ENCODE peak calls at places on chromosomes 13 and 19, in eight cellular contexts. C, H, V, I, Y, P, K and W are unnamed samples. For H3K36me3 and H3K9me3, the result is how much of the 10 kb centered on the place peaks cover.

GRCh38 chr13:30704596-30704995 is 30.7 kb upstream of the ALOX5AP start:
- DNase-seq in K (no peak), V (no peak), P (no peak), C (no peak), I (no peak), Y (no peak), H (no peak), W (no peak)

GRCh38 chr19:30897553-30897952 is 451.7 kb downstream of the TSHZ3 start:
- DNase-seq in C (no peak), Y (no peak), H (no peak), I (no peak), K (no peak), P (no peak), V (no peak), W (no peak)

GRCh38 chr13:26255717-26256277 is 1.9 kb downstream of the CDK8 start:
- DNase-seq in P (no peak), K (no peak), H (no peak), V (no peak), Y (peak), I (peak), C (peak), W (no peak)

GRCh38 chr13:23574421-23574820 is 4.2 kb downstream of the TNFRSF19 start:
- DNase-seq in C (no peak), I (no peak), H (no peak), Y (no peak), K (no peak), P (no peak), V (no peak), W (no peak)

GRCh38 chr19:6318772-6319171 is 14.6 kb downstream of the ACER1 start:
- DNase-seq in K (no peak), Y (no peak), H (no peak), V (no peak), P (no peak), C (peak), I (no peak), W (peak)

GRCh38 chr13:28459911-28460310 is 35.0 kb downstream of the FLT1 start:
- DNase-seq in P (no peak), C (no peak), V (no peak), I (no peak), Y (no peak), K (no peak), H (no peak), W (no peak)

GRCh38 chr13:59178344-59178743 is 985.4 kb downstream of the DIAPH3 start:
- DNase-seq in Y (no peak), V (no peak), H (no peak), C (peak), I (peak), K (no peak), P (no peak), W (no peak)

GRCh38 chr19:35462476-35462953 is 14.5 kb downstream of the FFAR2 start:
- DNase-seq in P (peak), K (peak), Y (peak), H (no peak), V (no peak), C (no peak), I (no peak), W (no peak)

GRCh38 chr19:18514800-18515682 is 6.8 kb downstream of the ELL start:
- DNase-seq in H (peak), Y (no peak), I (peak), P (peak), C (peak), K (no peak), V (no peak), W (no peak)

GRCh38 chr19:10546817-10547216 is 3.1 kb downstream of the ATG4D start:
- DNase-seq in H (no peak), V (no peak), K (no peak), P (no peak), Y (no peak), C (no peak), I (no peak), W (no peak)

GRCh38 chr13:21117104-21117809 is 55.9 kb upstream of the LATS2 start:
- DNase-seq in P (no peak), V (no peak), I (no peak), Y (no peak), C (no peak), K (no peak), H (no peak), W (no peak)

GRCh38 chr19:13149628-13150186 is 468 bp downstream of the STX10 start:
- DNase-seq in C (peak), K (peak), Y (peak), I (peak), P (no peak), H (peak), V (peak), W (peak)

GRCh38 chr19:16778796-16779411 is 50.3 kb upstream of the SIN3B start:
- DNase-seq in K (peak), V (peak), I (peak), C (peak), Y (peak), P (peak), H (peak), W (peak)

GRCh38 chr13:75803175-75803611 is 167.1 kb downstream of the LMO7 start:
- DNase-seq in V (no peak), K (peak), I (peak), H (no peak), P (peak), C (no peak), Y (peak), W (no peak)

GRCh38 chr13:20241593-20241992 is 9.5 kb upstream of the GJB6 start:
- DNase-seq in I (no peak), H (no peak), P (no peak), C (no peak), Y (no peak), V (no peak), K (no peak), W (no peak)

DNA sequence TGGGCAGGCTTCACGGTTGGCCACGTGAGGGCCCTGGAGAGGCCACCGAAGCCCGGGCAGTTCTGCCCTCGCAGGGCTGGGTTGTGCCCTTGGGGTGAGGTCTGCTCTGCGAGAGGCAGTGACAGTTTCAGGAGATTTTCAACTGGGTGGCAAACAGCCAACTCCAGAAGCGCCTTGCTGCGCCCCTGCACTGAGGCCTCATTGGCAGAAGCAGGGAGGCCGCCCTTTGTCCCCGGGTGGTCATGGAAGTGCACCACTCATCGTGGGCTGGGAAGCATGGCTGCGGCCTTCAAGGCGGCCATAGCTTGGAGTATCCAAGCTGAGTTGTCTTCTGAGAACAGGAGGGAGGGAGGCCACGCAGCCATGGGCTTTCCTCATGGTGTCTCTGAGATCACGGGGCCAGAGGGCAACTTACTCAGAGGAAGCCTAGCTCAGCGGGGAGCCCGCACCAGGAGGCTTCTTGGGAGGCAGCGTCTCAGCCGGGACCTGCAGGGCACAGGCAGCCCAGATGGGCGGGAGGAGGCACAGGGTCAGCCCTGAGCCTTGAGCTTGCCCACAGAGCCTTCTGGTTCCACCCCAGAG is 14.8 kb downstream of the PLEKHJ1 start:
- DNase-seq in P (no peak), I (no peak), K (no peak), C (no peak), Y (no peak), H (no peak), V (peak), W (no peak)
- H3K36me3 ChIP-seq in P (under half), I (under half), K (under half), C (under half), Y (half or more), H (half or more), V (under half), W (under half)

GRCh38 chr13:19159761-19160420 is 21.7 kb downstream of the TUBA3C start:
- DNase-seq in Y (no peak), C (no peak), H (peak), K (no peak), V (no peak), I (no peak), P (no peak), W (no peak)
- H3K9me3 ChIP-seq in Y (under half), C (under half), H (under half), K (under half), V (under half), I (under half), P (under half), W (under half)

DNA sequence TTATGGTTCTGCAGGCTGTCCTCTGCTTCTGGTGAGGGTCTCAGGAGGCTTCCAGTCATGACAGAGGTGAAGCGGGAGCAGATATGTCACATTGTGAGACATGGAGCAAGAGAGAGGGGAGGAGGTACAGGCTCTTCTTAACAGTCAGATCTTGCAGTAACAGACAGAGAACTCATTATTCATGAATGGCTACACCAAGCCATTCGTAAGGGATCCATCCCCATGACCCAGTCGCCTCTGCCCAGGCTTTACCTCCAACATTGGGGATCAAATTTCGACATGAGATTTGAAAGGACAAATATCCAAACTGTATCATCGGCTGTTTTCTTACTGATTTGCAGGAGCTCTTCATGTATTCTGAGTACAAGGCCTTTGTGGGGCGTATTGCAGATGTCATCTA is 21.7 kb downstream of the ZNF507 start:
- DNase-seq in P (no peak), Y (no peak), K (no peak), H (no peak), V (no peak), I (no peak), C (no peak), W (no peak)
- H3K36me3 ChIP-seq in P (under half), Y (half or more), K (under half), H (under half), V (under half), I (under half), C (under half), W (half or more)

DNA sequence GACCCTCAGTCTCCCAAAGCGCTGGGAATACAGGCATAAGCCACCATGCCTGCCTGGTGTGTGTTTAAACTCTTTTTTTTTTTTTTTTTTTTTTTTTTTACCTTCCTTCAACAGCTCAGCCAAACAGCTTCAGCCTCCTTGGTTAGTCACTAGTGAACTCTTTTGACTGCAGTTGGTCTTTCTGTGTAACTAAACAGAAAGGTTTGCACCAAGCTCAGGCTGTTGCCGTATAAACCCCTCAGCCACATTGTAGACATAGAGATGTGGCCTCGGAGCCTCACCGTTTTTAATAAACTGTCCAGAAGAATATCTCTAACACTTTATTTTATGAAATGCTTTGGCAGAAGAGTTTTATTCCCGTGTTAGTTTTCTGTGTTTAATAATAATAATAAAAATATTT is 171.6 kb upstream of the MAB21L1 start:
- DNase-seq in C (no peak), H (no peak), Y (no peak), I (no peak), K (no peak), P (no peak), V (no peak), W (peak)
- H3K9me3 ChIP-seq in C (under half), H (under half), Y (under half), I (under half), K (under half), P (under half), V (under half), W (under half)